ENCODE peak calls at places on chromosomes 16 and 17, in five cellular contexts. T is HepG2, Q is H1, S is GM12878, M is GM12891. W is an unnamed sample.

GRCh38 chr17:32494621-32495346 is 8.0 kb downstream of the CDK5R1 start:
- DNase-seq in T (no peak), Q (no peak), S (no peak), M (no peak), W (no peak)

GRCh38 chr17:41645371-41646063 is 21.1 kb upstream of the KRT17 start:
- DNase-seq in T (peak; percentile 67), Q (no peak), S (no peak), M (no peak), W (no peak)

GRCh38 chr16:89507834-89508590 is at the start of gene SPG7:
- DNase-seq in T (peak; percentile 75), Q (peak; percentile 95), S (peak; percentile 51), M (peak; percentile 96), W (peak; percentile 96)

GRCh38 chr17:1315409-1315808 is 35.9 kb downstream of the TRARG1 start:
- DNase-seq in T (no peak), Q (no peak), S (no peak), M (no peak), W (no peak)

GRCh38 chr17:4232168-4232813 is 31.5 kb downstream of the ANKFY1 start:
- DNase-seq in T (no peak), Q (no peak), S (no peak), M (no peak), W (no peak)

GRCh38 chr16:85266857-85267256 is 154.6 kb upstream of the CIBAR2 start:
- DNase-seq in T (no peak), Q (no peak), S (no peak), M (no peak), W (no peak)

GRCh38 chr17:81371910-81372760 is 23.1 kb upstream of the BAHCC1 start:
- DNase-seq in T (no peak), Q (no peak), S (no peak), M (no peak), W (no peak)

GRCh38 chr16:11133344-11133921 is 122.6 kb downstream of the SOCS1 start:
- DNase-seq in T (peak; percentile 79), Q (no peak), S (no peak), M (no peak), W (no peak)

GRCh38 chr16:88759245-88759975 is 25.6 kb downstream of the PIEZO1 start:
- DNase-seq in T (peak; percentile 98), Q (no peak), S (no peak), M (no peak), W (no peak)

GRCh38 chr17:61456688-61457225 is 4.5 kb downstream of the TBX4 start:
- DNase-seq in T (no peak), Q (peak; percentile 63), S (no peak), M (no peak), W (no peak)

GRCh38 chr17:17689312-17689711 is 8.1 kb downstream of the RAI1 start:
- DNase-seq in T (no peak), Q (no peak), S (no peak), M (no peak), W (no peak)

GRCh38 chr17:17910060-17910459 is 62.1 kb downstream of the TOM1L2 start:
- DNase-seq in T (no peak), Q (no peak), S (no peak), M (no peak), W (no peak)

GRCh38 chr16:53864819-53865491 is 161.0 kb downstream of the FTO start:
- DNase-seq in T (peak; percentile 25), Q (no peak), S (no peak), M (no peak), W (no peak)

GRCh38 chr17:3962217-3963069 is 1.8 kb downstream of the ATP2A3 start:
- DNase-seq in T (no peak), Q (no peak), S (no peak), M (no peak), W (no peak)

GRCh38 chr17:42163113-42163512 is 8.3 kb upstream of the RAB5C start:
- DNase-seq in T (peak; percentile 49), Q (peak; percentile 94), S (no peak), M (no peak), W (peak; percentile 45)

GRCh38 chr17:81518785-81519283 is 6.2 kb upstream of the ACTG1 start:
- DNase-seq in T (no peak), Q (no peak), S (no peak), M (no peak), W (no peak)

GRCh38 chr17:66542967-66543525 is 240.6 kb downstream of the PRKCA start:
- DNase-seq in T (peak; percentile 29), Q (no peak), S (no peak), M (no peak), W (no peak)

GRCh38 chr17:3992370-3992769 is 28.1 kb upstream of the ATP2A3 start:
- DNase-seq in T (no peak), Q (no peak), S (no peak), M (no peak), W (no peak)

GRCh38 chr17:21371511-21372081 is 4.6 kb upstream of the KCNJ12 start:
- DNase-seq in T (no peak), Q (no peak), S (no peak), M (no peak), W (no peak)

GRCh38 chr17:47733047-47733413 is at the start of gene TBX21:
- DNase-seq in T (peak; percentile 73), Q (peak; percentile 78), S (no peak), M (peak; percentile 78), W (peak; percentile 79)

GRCh38 chr16:4465977-4466779 is 8.2 kb downstream of the NMRAL1 start:
- DNase-seq in T (no peak), Q (no peak), S (no peak), M (no peak), W (no peak)

GRCh38 chr17:65531508-65532431 is 29.7 kb downstream of the AXIN2 start:
- DNase-seq in T (no peak), Q (no peak), S (no peak), M (no peak), W (no peak)

GRCh38 chr17:7295230-7296180 is 1.1 kb upstream of the YBX2 start:
- DNase-seq in T (no peak), Q (no peak), S (no peak), M (no peak), W (no peak)

GRCh38 chr16:81175325-81175891 is 63.1 kb upstream of the BCO1 start:
- DNase-seq in T (peak; percentile 85), Q (no peak), S (no peak), M (no peak), W (no peak)

GRCh38 chr17:17297217-17297616 is 6.0 kb upstream of the NT5M start:
- DNase-seq in T (no peak), Q (no peak), S (no peak), M (no peak), W (no peak)

GRCh38 chr16:49061315-49061714 is 220.3 kb downstream of the CBLN1 start:
- DNase-seq in T (no peak), Q (no peak), S (no peak), M (no peak), W (no peak)

GRCh38 chr16:73672135-73672534 is 624.2 kb upstream of the ZFHX3 start:
- DNase-seq in T (no peak), Q (no peak), S (no peak), M (no peak), W (no peak)

GRCh38 chr17:79612468-79613194 is 1.8 kb upstream of the RBFOX3 start:
- DNase-seq in T (peak; percentile 46), Q (peak; percentile 97), S (no peak), M (peak; percentile 78), W (peak; percentile 65)

GRCh38 chr17:41613277-41614082 is 913 bp upstream of the KRT16 start:
- DNase-seq in T (no peak), Q (no peak), S (no peak), M (no peak), W (no peak)

GRCh38 chr16:1920727-1921155 is 2.5 kb upstream of the HS3ST6 start:
- DNase-seq in T (no peak), Q (peak; percentile 78), S (no peak), M (no peak), W (no peak)

GRCh38 chr17:79749156-79749815 is 18.5 kb downstream of the ENPP7 start:
- DNase-seq in T (no peak), Q (no peak), S (no peak), M (no peak), W (no peak)

GRCh38 chr17:71405101-71405500 is 715.7 kb upstream of the SOX9 start:
- DNase-seq in T (no peak), Q (no peak), S (no peak), M (no peak), W (no peak)

GRCh38 chr17:77402159-77402731 is 261.5 kb downstream of the SEC14L1 start:
- DNase-seq in T (no peak), Q (no peak), S (no peak), M (no peak), W (no peak)
- TF ChIP-seq POLR2AphosphoS5 in T (no peak), Q (no peak), S (no peak), M (no peak), W (no peak)

DNA sequence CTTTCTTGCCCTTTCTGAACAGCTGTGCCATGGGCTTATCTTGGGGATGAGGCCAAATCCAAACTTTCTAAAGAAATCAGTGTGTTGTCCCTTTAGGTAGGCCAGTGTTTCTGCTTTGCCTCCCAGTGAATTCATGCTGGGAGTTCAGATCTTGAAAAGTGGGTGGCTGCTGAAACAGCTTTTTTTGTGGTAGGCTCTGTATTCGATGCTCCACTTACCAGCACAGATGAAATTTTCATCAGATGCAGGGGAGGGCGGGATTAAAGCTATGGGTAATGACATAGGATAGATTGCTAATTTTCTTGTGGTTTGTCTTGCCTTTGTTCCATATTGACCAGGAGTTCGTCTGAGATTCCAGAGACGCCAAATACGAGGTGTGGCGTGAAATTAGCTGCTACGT is 2.8 kb downstream of the SOCS7 start:
- DNase-seq in T (no peak), Q (no peak), S (no peak), M (no peak), W (no peak)
- TF ChIP-seq POLR2A in T (no peak), Q (no peak), S (no peak), M (no peak), W (no peak)

GRCh38 chr17:76909971-76910760 is 42.0 kb downstream of the MGAT5B start:
- DNase-seq in T (peak; percentile 32), Q (peak; percentile 91), S (no peak), M (peak; percentile 54), W (no peak)
- TF ChIP-seq TAF1 in T (peak; percentile 27), Q (no peak), S (no peak), M (no peak), W (no peak)

GRCh38 chr17:64037180-64037579 is 16.7 kb upstream of the ICAM2 start:
- DNase-seq in T (no peak), Q (no peak), S (no peak), M (no peak), W (no peak)

GRCh38 chr17:64038331-64039105 is 18.1 kb upstream of the ICAM2 start:
- DNase-seq in T (no peak), Q (no peak), S (no peak), M (no peak), W (no peak)

GRCh38 chr17:64036198-64036922 is 15.9 kb upstream of the ICAM2 start:
- DNase-seq in T (peak; percentile 25), Q (peak; percentile 65), S (no peak), M (no peak), W (no peak)

GRCh38 chr17:64039106-64039400 is 18.6 kb upstream of the ICAM2 start:
- DNase-seq in T (no peak), Q (no peak), S (no peak), M (no peak), W (no peak)

DNA sequence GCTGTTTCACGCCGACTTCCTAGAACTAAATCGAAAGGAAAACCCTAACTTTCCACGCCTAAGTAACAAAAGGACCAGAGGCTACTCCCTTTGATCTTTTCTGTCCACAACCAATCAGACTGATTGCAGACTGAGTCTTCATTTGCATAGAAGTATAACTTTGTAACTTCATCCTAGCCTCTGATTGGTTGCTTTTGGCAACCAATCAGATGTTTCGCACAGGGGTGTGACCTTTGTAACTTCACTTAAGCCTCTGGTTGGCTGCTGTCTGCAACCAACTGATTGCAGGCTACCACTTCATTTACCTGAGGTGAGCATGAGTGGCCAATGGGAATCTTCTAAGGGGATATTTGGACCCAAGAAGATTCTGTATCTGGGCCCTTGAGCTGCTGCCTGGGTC is 17.4 kb upstream of the ICAM2 start:
- DNase-seq in T (no peak), Q (no peak), S (no peak), M (no peak), W (no peak)
- TF ChIP-seq POLR2AphosphoS5 in T (no peak), Q (no peak), S (no peak), M (no peak), W (no peak)

W was measured in GM12892.